ENCODE peak calls at places on chromosomes 6 and 20, in seven cellular contexts. W is OCI-LY7, Z is osteoblast, D is aorta, N is lower lobe of right lung, L is fibroblast of lung, P is substantia nigra. Y is an unnamed sample.

GRCh38 chr6:50128420-50129005 is 78.8 kb upstream of the DEFB112 start:
- DNase-seq in D (no peak), L (peak; percentile 55), W (peak; percentile 27), N (no peak), Z (no peak), P (no peak), Y (no peak)

GRCh38 chr6:148157841-148158240 is 184.8 kb upstream of the SASH1 start:
- DNase-seq in N (no peak), L (no peak), Z (no peak), P (no peak), W (no peak), D (no peak), Y (no peak)

GRCh38 chr20:62860391-62860923 is 1.2 kb downstream of the TCFL5 start:
- DNase-seq in W (no peak), N (no peak), L (peak; percentile 55), D (peak; percentile 77), Z (peak; percentile 73), P (peak; percentile 16), Y (no peak)

GRCh38 chr6:169589699-169590257 is 112.1 kb downstream of the WDR27 start:
- DNase-seq in W (no peak), D (no peak), P (no peak), Z (no peak), L (no peak), N (no peak), Y (no peak)

GRCh38 chr6:2817778-2818443 is 23.8 kb downstream of the SERPINB1 start:
- DNase-seq in D (no peak), N (no peak), L (peak; percentile 29), P (no peak), Z (no peak), W (no peak), Y (no peak)

GRCh38 chr6:160221423-160221822 is 37.2 kb downstream of the SLC22A2 start:
- DNase-seq in D (no peak), P (no peak), N (no peak), L (peak; percentile 4), Z (no peak), W (peak; percentile 4), Y (no peak)

GRCh38 chr6:93859964-93860363 is 440.6 kb upstream of the EPHA7 start:
- DNase-seq in D (no peak), W (no peak), L (no peak), P (no peak), Z (no peak), N (no peak), Y (no peak)

GRCh38 chr6:142537612-142538478 is 236.0 kb downstream of the ADGRG6 start:
- DNase-seq in W (peak; percentile 29), Z (peak; percentile 26), L (peak; percentile 29), D (no peak), P (no peak), N (no peak), Y (no peak)

GRCh38 chr6:52829046-52829817 is 11.4 kb downstream of the GSTA5 start:
- DNase-seq in Z (no peak), P (no peak), W (no peak), D (no peak), L (no peak), N (no peak), Y (no peak)

GRCh38 chr6:35725721-35726438 is 11.0 kb upstream of the ARMC12 start:
- DNase-seq in N (peak; percentile 82), P (no peak), L (peak; percentile 88), Z (peak; percentile 88), D (peak; percentile 85), W (peak; percentile 34), Y (no peak)

GRCh38 chr6:40957616-40958492 is 81.2 kb downstream of the UNC5CL start:
- DNase-seq in N (no peak), D (no peak), P (no peak), W (no peak), L (peak; percentile 31), Z (peak; percentile 84), Y (peak; percentile 46)

GRCh38 chr6:40164345-40164755 is 230.1 kb upstream of the MOCS1 start:
- DNase-seq in N (no peak), Z (no peak), W (no peak), D (no peak), L (no peak), P (peak; percentile 17), Y (no peak)

GRCh38 chr6:56091159-56091869 is 156.1 kb downstream of the COL21A1 start:
- DNase-seq in N (no peak), Z (no peak), D (no peak), W (no peak), P (no peak), L (peak; percentile 91), Y (peak; percentile 58)

GRCh38 chr6:168774381-168774780 is 333.4 kb downstream of the SMOC2 start:
- DNase-seq in Z (no peak), L (no peak), P (no peak), N (no peak), W (no peak), D (no peak), Y (no peak)

GRCh38 chr20:58461104-58461503 is 54.1 kb downstream of the APCDD1L start:
- DNase-seq in Z (no peak), L (no peak), P (no peak), W (no peak), N (no peak), D (no peak), Y (no peak)

GRCh38 chr6:19303381-19303780 is 533.8 kb upstream of the ID4 start:
- DNase-seq in L (peak; percentile 53), Z (no peak), P (no peak), D (no peak), W (no peak), N (no peak), Y (no peak)

DNA sequence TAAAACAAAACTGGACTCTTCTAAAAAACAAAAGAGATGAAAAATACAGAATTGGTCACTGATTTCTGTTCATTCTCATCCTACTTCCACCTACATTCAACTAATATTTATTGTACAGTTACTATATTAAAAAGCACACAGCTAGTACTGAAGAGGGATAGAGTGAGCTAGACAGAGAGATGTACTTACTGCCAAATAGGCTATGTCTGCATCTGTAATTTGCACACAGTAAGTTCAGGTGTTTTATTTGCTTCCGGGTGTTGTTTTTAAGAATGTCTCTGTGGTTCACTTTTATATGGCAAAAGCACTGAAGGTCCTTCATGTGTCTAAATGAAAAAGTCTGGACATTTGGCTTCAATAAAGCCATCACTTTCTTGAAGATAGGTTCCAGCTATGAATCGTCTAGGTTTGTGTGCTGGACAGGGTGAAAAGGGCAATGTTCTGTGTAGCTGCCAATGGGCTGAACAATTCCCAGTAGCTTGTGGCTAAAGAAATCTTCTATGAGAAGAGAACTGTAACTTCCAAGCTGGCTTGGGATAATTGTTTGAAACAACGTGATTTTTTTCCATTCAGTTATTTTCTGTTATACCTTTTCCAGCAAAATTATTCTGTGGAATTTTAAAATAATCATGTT is 47.3 kb downstream of the EPB41L2 start:
- DNase-seq in W (no peak), P (no peak), D (no peak), N (no peak), Z (peak; percentile 91), L (peak; percentile 70), Y (no peak)
- H3K27ac ChIP-seq in W (no peak overlapping the region), P (peak overlapping the region; percentile 36), D (no peak overlapping the region), N (peak overlapping the region; percentile 4), Z (peak overlapping the region; percentile 20), L (no peak overlapping the region), Y (no peak overlapping the region)

GRCh38 chr6:24855389-24856245 is 56.9 kb upstream of the ARMH2 start:
- DNase-seq in N (peak; percentile 68), D (no peak), W (peak; percentile 86), Z (peak; percentile 85), L (peak; percentile 81), P (no peak), Y (peak; percentile 59)

GRCh38 chr6:24854077-24854670 is 55.5 kb upstream of the ARMH2 start:
- DNase-seq in P (no peak), Z (no peak), D (no peak), W (no peak), N (no peak), L (no peak), Y (no peak)

GRCh38 chr6:24858154-24858801 is 59.6 kb upstream of the ARMH2 start:
- DNase-seq in Z (peak; percentile 38), P (no peak), D (no peak), N (no peak), W (peak; percentile 70), L (peak; percentile 21), Y (no peak)

GRCh38 chr6:24856954-24857670 is 58.4 kb upstream of the ARMH2 start:
- DNase-seq in W (peak; percentile 47), Z (no peak), P (no peak), D (no peak), N (no peak), L (no peak), Y (no peak)

DNA sequence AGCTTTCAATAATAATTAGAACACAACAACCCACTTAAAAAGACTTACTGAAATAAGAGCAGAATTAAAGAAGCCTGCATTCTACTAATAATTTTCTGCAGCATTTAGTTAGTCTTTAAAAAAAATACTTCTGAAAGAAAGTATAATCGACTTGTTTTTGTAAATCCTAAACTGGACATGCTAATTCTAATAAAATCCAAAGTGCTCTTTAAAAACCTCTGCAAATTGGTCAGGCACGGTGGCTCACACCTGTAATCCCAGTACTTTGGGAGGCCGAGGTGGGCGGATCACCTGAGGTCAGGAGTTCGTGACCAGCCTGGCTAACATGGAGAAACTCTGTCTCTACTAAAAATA is 57.5 kb upstream of the ARMH2 start:
- DNase-seq in Z (no peak), N (no peak), D (no peak), W (no peak), P (no peak), L (no peak), Y (no peak)
- H3K27ac ChIP-seq in Z (no peak overlapping the region), N (peak overlapping the region; percentile 44), D (no peak overlapping the region), W (peak overlapping the region; percentile 82), P (no peak overlapping the region), L (no peak overlapping the region), Y (no peak overlapping the region)

DNA sequence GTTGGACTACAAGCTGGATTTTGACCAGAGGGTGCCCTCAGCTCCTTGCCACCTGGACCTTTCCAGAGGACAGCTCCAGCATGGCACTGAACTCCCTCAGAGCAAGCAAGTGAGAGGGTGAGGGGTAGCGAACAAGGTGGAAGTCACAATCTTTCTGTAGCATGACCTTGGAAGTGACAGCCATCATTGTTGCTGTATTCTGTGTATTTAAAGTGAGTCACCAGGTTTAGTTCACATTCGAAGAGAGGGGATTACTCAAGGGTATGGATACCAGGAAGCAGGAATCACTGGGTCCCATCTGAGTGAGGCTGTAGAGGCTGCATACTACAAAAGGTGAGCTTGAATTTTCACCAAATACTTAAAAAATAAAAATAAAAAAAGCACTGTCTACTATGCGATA is 280.0 kb upstream of the SPTLC3 start:
- DNase-seq in W (no peak), Z (no peak), L (no peak), P (no peak), D (no peak), N (no peak), Y (no peak)
- H3K27ac ChIP-seq in W (no peak overlapping the region), Z (no peak overlapping the region), L (no peak overlapping the region), P (no peak overlapping the region), D (no peak overlapping the region), N (no peak overlapping the region), Y (no peak overlapping the region)

DNA sequence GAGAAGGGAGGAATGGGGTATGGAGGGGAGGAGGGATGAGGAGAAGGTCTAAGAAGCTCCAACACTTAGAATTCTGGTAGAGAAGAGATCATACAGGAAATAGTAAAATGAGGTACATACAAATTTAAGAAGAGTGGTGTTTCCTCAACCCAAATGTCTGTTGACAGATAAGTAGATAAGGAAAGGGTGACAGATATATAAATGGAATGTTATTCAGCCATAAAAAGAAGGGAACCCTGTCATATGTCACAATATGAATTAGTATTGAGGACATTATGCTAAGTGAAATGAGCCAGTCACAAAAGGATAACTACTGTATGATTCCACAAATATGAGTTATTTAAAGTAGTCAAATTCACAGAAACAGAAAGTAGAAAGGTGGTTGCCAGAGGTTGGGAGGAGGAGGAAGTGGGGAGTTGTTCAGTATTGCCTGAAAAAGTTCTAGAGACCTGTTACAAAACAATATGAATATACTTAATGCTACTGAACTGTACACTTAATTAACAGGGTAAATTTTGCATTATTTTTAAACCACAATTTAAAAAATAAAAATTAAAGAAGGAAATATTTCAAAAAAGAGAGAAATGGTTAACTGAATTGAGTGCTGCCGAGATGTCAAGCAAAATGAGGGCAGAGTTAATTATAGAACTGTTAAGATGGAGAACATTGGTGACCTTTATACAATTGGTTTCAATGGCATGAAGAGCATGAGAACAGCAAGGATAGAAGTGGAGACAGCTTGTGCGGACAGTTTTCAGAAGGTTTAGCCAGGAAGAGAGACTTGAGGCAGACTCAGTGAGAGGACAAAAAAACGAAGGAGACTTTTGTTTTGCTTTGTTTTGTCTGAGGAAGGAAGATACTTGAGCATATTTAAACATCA is 47.6 kb upstream of the ADGRF4 start:
- DNase-seq in D (no peak), L (no peak), W (no peak), N (no peak), P (no peak), Z (no peak), Y (no peak)
- H3K27ac ChIP-seq in D (no peak overlapping the region), L (no peak overlapping the region), W (no peak overlapping the region), N (no peak overlapping the region), P (no peak overlapping the region), Z (no peak overlapping the region), Y (no peak overlapping the region)

Y was measured in AG04450.